ENCODE peak calls at places on chromosomes 4 and X, in eight cellular contexts. C is GM23248; G is naive thymus-derived CD4-positive, alpha-beta T cell; B is Ammon's horn; Y is T-helper 9 cell; H is left lung; K is HCEC 1CT; J is psoas muscle. Q is an unnamed sample.

GRCh38 chr4:101355246-101355645 is 7.9 kb upstream of the PPP3CA start:
- DNase-seq in C (no peak), G (no peak), B (no peak), Y (no peak), H (no peak), K (no peak), J (no peak), Q (no peak)

GRCh38 chrX:155718964-155719586 is 106.3 kb upstream of the TMLHE start:
- DNase-seq in C (peak; percentile 44), G (no peak), B (peak; percentile 8), Y (no peak), H (no peak), K (no peak), J (no peak), Q (no peak)

GRCh38 chr4:172392741-172393140 is 579.5 kb downstream of the GALNTL6 start:
- DNase-seq in C (no peak), G (no peak), B (no peak), Y (no peak), H (no peak), K (no peak), J (no peak), Q (no peak)

GRCh38 chr4:5890063-5890727 is 2.7 kb downstream of the CRMP1 start:
- DNase-seq in C (no peak), G (no peak), B (peak; percentile 83), Y (no peak), H (peak; percentile 50), K (no peak), J (no peak), Q (peak; percentile 18)

GRCh38 chr4:52477191-52477590 is 181.9 kb downstream of the USP46 start:
- DNase-seq in C (no peak), G (no peak), B (peak; percentile 51), Y (no peak), H (no peak), K (no peak), J (no peak), Q (no peak)

GRCh38 chr4:2792711-2793577 is at the start of gene SH3BP2:
- DNase-seq in C (peak; percentile 88), G (no peak), B (peak; percentile 69), Y (peak; percentile 59), H (peak; percentile 98), K (peak; percentile 20), J (peak; percentile 91), Q (peak; percentile 66)

GRCh38 chr4:7261174-7261573 is 68.8 kb downstream of the SORCS2 start:
- DNase-seq in C (peak; percentile 62), G (no peak), B (no peak), Y (no peak), H (no peak), K (no peak), J (no peak), Q (no peak)

GRCh38 chr4:41041541-41041940 is 172.8 kb downstream of the APBB2 start:
- DNase-seq in C (no peak), G (no peak), B (no peak), Y (no peak), H (no peak), K (no peak), J (no peak), Q (no peak)

GRCh38 chr4:103996059-103996458 is 276.3 kb upstream of the TACR3 start:
- DNase-seq in C (no peak), G (no peak), B (peak; percentile 51), Y (no peak), H (no peak), K (peak; percentile 30), J (no peak), Q (peak; percentile 48)

GRCh38 chr4:931194-931959 is 739 bp downstream of the GAK start:
- DNase-seq in C (peak; percentile 90), G (no peak), B (no peak), Y (peak; percentile 15), H (no peak), K (peak; percentile 62), J (peak; percentile 68), Q (no peak)

GRCh38 chrX:46295963-46296362 is 249.3 kb downstream of the ZNF674 start:
- DNase-seq in C (no peak), G (no peak), B (no peak), Y (no peak), H (no peak), K (no peak), J (no peak), Q (no peak)

Q was measured in astrocyte of the spinal cord.